ENCODE peak calls at places on chromosomes 1 and 21, in four cellular contexts. One of them, this sample, is unnamed.

GRCh38 chr1:38173157-38173831 is 126.7 kb upstream of the POU3F1 start:
- DNase-seq in AG04449: no peak
- DNase-seq in mucosa of descending colon: no peak
- DNase-seq in mammary epithelial cell: no peak
- DNase-seq in this sample: no peak

GRCh38 chr1:238789916-238790667 is 596.3 kb upstream of the CHRM3 start:
- DNase-seq in mammary epithelial cell: peak; percentile 8
- DNase-seq in AG04449: no peak
- DNase-seq in mucosa of descending colon: no peak
- DNase-seq in this sample: no peak

GRCh38 chr1:18869847-18870246 is 10.4 kb upstream of the TAS1R2 start:
- DNase-seq in AG04449: no peak
- DNase-seq in mucosa of descending colon: no peak
- DNase-seq in mammary epithelial cell: no peak
- DNase-seq in this sample: no peak

GRCh38 chr1:158507511-158507910 is 35.5 kb downstream of the OR10R2 start:
- DNase-seq in mammary epithelial cell: no peak
- DNase-seq in AG04449: no peak
- DNase-seq in mucosa of descending colon: no peak
- DNase-seq in this sample: no peak

GRCh38 chr1:22952694-22953391 is 19.8 kb downstream of the LACTBL1 start:
- DNase-seq in mammary epithelial cell: no peak
- DNase-seq in mucosa of descending colon: no peak
- DNase-seq in AG04449: no peak
- DNase-seq in this sample: no peak

GRCh38 chr1:53992085-53992874 is 25.7 kb downstream of the LDLRAD1 start:
- DNase-seq in AG04449: no peak
- DNase-seq in mammary epithelial cell: no peak
- DNase-seq in mucosa of descending colon: no peak
- DNase-seq in this sample: no peak

GRCh38 chr1:24149854-24150227 is 6.9 kb upstream of the IL22RA1 start:
- DNase-seq in AG04449: no peak
- DNase-seq in mammary epithelial cell: peak; percentile 88
- DNase-seq in mucosa of descending colon: peak; percentile 75
- DNase-seq in this sample: peak; percentile 88

GRCh38 chr1:174837386-174837785 is 162.4 kb upstream of the CACYBP start:
- DNase-seq in mucosa of descending colon: no peak
- DNase-seq in AG04449: no peak
- DNase-seq in mammary epithelial cell: no peak
- DNase-seq in this sample: no peak

GRCh38 chr21:33374080-33374873 is 28.9 kb upstream of the IFNGR2 start:
- DNase-seq in AG04449: no peak
- DNase-seq in mucosa of descending colon: peak; percentile 86
- DNase-seq in mammary epithelial cell: peak; percentile 55
- DNase-seq in this sample: peak; percentile 69

GRCh38 chr1:52707927-52708655 is 9.9 kb upstream of the COA7 start:
- DNase-seq in mammary epithelial cell: peak; percentile 46
- DNase-seq in AG04449: peak; percentile 54
- DNase-seq in mucosa of descending colon: no peak
- DNase-seq in this sample: peak; percentile 36

GRCh38 chr1:212613440-212614335 is 5.1 kb downstream of the ATF3 start:
- DNase-seq in mucosa of descending colon: no peak
- DNase-seq in AG04449: no peak
- DNase-seq in mammary epithelial cell: no peak
- DNase-seq in this sample: peak; percentile 38

GRCh38 chr1:2174348-2175054 is 20.1 kb downstream of the FAAP20 start:
- DNase-seq in AG04449: peak; percentile 5
- DNase-seq in mammary epithelial cell: peak; percentile 40
- DNase-seq in mucosa of descending colon: peak; percentile 48
- DNase-seq in this sample: peak; percentile 46
- H3K4me3 ChIP-seq in AG04449: no peak overlapping the region
- H3K4me3 ChIP-seq in mammary epithelial cell: no peak overlapping the region
- H3K4me3 ChIP-seq in mucosa of descending colon: no peak overlapping the region
- H3K4me3 ChIP-seq in this sample: no peak overlapping the region

GRCh38 chr1:221468556-221468955 is 273.3 kb downstream of the DUSP10 start:
- DNase-seq in mammary epithelial cell: no peak
- DNase-seq in AG04449: no peak
- DNase-seq in mucosa of descending colon: no peak
- DNase-seq in this sample: no peak
- TF ChIP-seq CTCF in mammary epithelial cell: no peak
- TF ChIP-seq CTCF in AG04449: no peak
- TF ChIP-seq CTCF in mucosa of descending colon: no peak
- TF ChIP-seq CTCF in this sample: no peak

DNA sequence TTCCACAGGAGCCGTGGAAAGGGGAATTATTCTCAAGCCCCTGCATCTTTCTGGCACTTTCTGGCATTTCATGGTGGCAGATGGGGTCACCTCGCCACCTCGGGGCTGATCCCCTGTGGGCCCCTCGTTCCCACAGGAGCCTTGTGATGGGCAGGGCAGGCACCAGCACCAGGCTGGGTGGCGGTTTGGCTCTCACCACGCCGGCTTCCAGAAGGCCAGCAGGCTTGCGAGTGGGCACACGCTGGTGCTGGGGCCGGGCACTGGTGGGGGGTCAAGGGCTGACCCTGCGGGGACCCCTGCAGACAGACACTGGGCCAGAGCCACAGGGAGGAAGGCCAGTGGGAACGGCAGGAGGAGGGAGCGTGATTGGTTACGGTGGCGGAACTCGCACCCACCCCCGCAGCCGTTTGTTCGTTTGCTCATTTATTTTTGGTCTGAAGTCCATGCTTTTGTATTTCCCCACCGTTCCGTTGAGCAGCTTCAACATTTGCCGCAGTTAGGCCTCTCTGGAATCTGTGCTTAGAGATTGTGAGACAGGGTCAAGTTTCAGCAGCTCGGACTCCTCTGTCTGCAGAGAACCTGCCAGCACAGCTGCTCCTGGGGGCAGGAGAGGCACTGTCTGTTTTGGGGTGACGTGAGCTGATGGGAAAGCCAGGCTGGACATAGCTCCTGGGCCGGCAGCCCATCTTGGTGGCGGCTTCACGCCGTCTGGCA is 5.3 kb downstream of the COL18A1 start:
- DNase-seq in mammary epithelial cell: no peak
- DNase-seq in AG04449: no peak
- DNase-seq in mucosa of descending colon: no peak
- DNase-seq in this sample: no peak
- H3K4me3 ChIP-seq in mammary epithelial cell: no peak overlapping the region
- H3K4me3 ChIP-seq in AG04449: no peak overlapping the region
- H3K4me3 ChIP-seq in mucosa of descending colon: no peak overlapping the region
- H3K4me3 ChIP-seq in this sample: no peak overlapping the region

DNA sequence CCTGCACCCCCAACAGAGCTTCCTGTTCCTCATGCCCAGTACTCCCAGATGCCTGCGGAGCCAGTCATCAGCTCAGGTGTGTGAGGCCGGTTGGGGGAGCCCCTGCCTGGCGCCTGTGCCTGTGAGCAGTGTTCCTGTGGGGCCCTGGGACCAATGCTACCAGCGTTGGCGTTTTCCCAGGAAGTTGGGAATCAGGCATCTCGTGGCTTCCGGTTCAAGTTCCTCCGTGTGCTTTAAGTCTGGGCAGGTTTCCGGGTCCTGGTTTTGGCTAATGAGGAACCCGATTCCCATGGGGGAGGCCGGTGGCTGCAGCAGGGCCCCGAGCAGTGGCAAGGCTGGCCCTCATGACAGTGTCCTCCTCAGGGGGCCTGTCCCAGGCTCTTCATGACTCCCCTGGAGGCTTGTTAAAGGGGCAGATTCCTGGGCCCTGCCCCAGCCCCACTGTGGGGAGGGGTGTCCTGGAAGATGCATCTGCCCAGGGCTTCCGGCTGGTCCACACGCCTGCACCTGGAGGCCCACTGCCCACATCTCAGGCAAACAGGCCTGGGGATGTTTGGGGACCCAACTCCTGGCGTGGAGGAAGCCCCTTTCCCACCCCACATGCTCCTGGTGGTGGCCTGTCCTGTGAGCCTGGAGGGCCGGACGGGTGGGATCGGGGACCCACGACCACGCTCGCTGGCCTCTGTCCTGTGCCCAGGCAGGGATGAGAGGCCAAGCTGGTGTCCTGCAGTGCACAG is 26.2 kb downstream of the TP73 start:
- DNase-seq in AG04449: no peak
- DNase-seq in mammary epithelial cell: no peak
- DNase-seq in mucosa of descending colon: no peak
- DNase-seq in this sample: peak; percentile 41
- TF ChIP-seq CTCF in AG04449: no peak
- TF ChIP-seq CTCF in mammary epithelial cell: no peak
- TF ChIP-seq CTCF in mucosa of descending colon: no peak
- TF ChIP-seq CTCF in this sample: no peak

GRCh38 chr1:69919922-69920273 is 285.5 kb downstream of the LRRC40 start:
- DNase-seq in AG04449: no peak
- DNase-seq in mammary epithelial cell: no peak
- DNase-seq in mucosa of descending colon: no peak
- DNase-seq in this sample: no peak
- H3K4me3 ChIP-seq in AG04449: no peak overlapping the region
- H3K4me3 ChIP-seq in mammary epithelial cell: no peak overlapping the region
- H3K4me3 ChIP-seq in mucosa of descending colon: no peak overlapping the region
- H3K4me3 ChIP-seq in this sample: no peak overlapping the region

GRCh38 chr1:216604771-216605170 is 118.5 kb downstream of the ESRRG start:
- DNase-seq in mucosa of descending colon: no peak
- DNase-seq in mammary epithelial cell: no peak
- DNase-seq in AG04449: no peak
- DNase-seq in this sample: no peak

GRCh38 chr1:216599851-216600250 is 123.4 kb downstream of the ESRRG start:
- DNase-seq in mammary epithelial cell: no peak
- DNase-seq in mucosa of descending colon: no peak
- DNase-seq in AG04449: no peak
- DNase-seq in this sample: no peak

GRCh38 chr1:216601427-216601751 is 121.8 kb downstream of the ESRRG start:
- DNase-seq in mammary epithelial cell: no peak
- DNase-seq in AG04449: no peak
- DNase-seq in mucosa of descending colon: no peak
- DNase-seq in this sample: no peak

GRCh38 chr1:216598448-216598847 is 124.8 kb downstream of the ESRRG start:
- DNase-seq in AG04449: no peak
- DNase-seq in mucosa of descending colon: no peak
- DNase-seq in mammary epithelial cell: no peak
- DNase-seq in this sample: no peak

GRCh38 chr1:216600730-216601426 is 122.4 kb downstream of the ESRRG start:
- DNase-seq in AG04449: peak; percentile 9
- DNase-seq in mammary epithelial cell: peak; percentile 53
- DNase-seq in mucosa of descending colon: peak; percentile 86
- DNase-seq in this sample: peak; percentile 59
- TF ChIP-seq CTCF in AG04449: peak; percentile 79
- TF ChIP-seq CTCF in mammary epithelial cell: peak; percentile 28
- TF ChIP-seq CTCF in mucosa of descending colon: peak; percentile 32
- TF ChIP-seq CTCF in this sample: peak; percentile 72

GRCh38 chr1:156664949-156665411 is 12.2 kb downstream of the NES start:
- DNase-seq in AG04449: no peak
- DNase-seq in mammary epithelial cell: no peak
- DNase-seq in mucosa of descending colon: peak; percentile 42
- DNase-seq in this sample: no peak
- H3K4me3 ChIP-seq in AG04449: no peak overlapping the region
- H3K4me3 ChIP-seq in mammary epithelial cell: no peak overlapping the region
- H3K4me3 ChIP-seq in mucosa of descending colon: no peak overlapping the region
- H3K4me3 ChIP-seq in this sample: no peak overlapping the region

This sample was measured in bronchial epithelial cell.